ENCODE peak calls at places on chromosomes 6 and 20, in five cellular contexts. N is IMR-90, Y is neuronal stem cell, J is trophoblast cell, V is H9. F is an unnamed sample.

GRCh38 chr20:46883847-46884246 is 10.8 kb upstream of the EYA2 start:
- DNase-seq in V (no peak), J (no peak), Y (no peak), N (peak; percentile 42), F (no peak)

GRCh38 chr6:53192590-53193232 is 44.1 kb upstream of the GCM1 start:
- DNase-seq in V (peak; percentile 44), N (no peak), Y (peak; percentile 5), J (peak; percentile 69), F (no peak)

GRCh38 chr6:147322299-147323162 is 118.3 kb downstream of the STXBP5 start:
- DNase-seq in N (peak; percentile 73), V (no peak), J (peak; percentile 21), Y (no peak), F (peak; percentile 13)

GRCh38 chr6:105452924-105453756 is 50.3 kb upstream of the PREP start:
- DNase-seq in V (no peak), N (no peak), J (no peak), Y (no peak), F (no peak)

GRCh38 chr20:1654994-1655393 is 2.6 kb downstream of the SIRPG start:
- DNase-seq in N (no peak), Y (no peak), J (no peak), V (no peak), F (no peak)

GRCh38 chr6:82712826-82713225 is 349.2 kb downstream of the TPBG start:
- DNase-seq in Y (no peak), J (no peak), N (no peak), V (no peak), F (no peak)

GRCh38 chr6:43524483-43524961 is 7.6 kb downstream of the POLR1C start:
- DNase-seq in N (no peak), V (no peak), J (peak; percentile 49), Y (no peak), F (no peak)

GRCh38 chr6:56909115-56909907 is 45.6 kb upstream of the BEND6 start:
- DNase-seq in Y (no peak), J (no peak), N (peak; percentile 54), V (no peak), F (no peak)

GRCh38 chr6:140979642-140980091 is 1153.1 kb upstream of the GJE1 start:
- DNase-seq in J (peak; percentile 13), N (peak; percentile 89), V (no peak), Y (no peak), F (peak; percentile 87)

GRCh38 chr6:1527098-1527497 is 82.6 kb upstream of the FOXC1 start:
- DNase-seq in Y (no peak), V (peak; percentile 58), J (no peak), N (peak; percentile 58), F (no peak)

GRCh38 chr20:41533537-41534136 is 84.5 kb downstream of the CHD6 start:
- DNase-seq in N (no peak), Y (no peak), V (no peak), J (no peak), F (no peak)

GRCh38 chr6:133697666-133698065 is 191.2 kb upstream of the TCF21 start:
- DNase-seq in V (no peak), J (no peak), N (peak; percentile 16), Y (no peak), F (no peak)

GRCh38 chr20:57165427-57166004 is 100.9 kb downstream of the BMP7 start:
- DNase-seq in J (no peak), Y (no peak), N (no peak), V (no peak), F (no peak)

GRCh38 chr6:109690373-109690739 is 646 bp downstream of the AK9 start:
- DNase-seq in N (no peak), Y (peak; percentile 43), J (peak; percentile 29), V (peak; percentile 92), F (no peak)

GRCh38 chr6:89146748-89147715 is 1.2 kb downstream of the PM20D2 start:
- DNase-seq in Y (peak; percentile 20), V (peak; percentile 58), N (peak; percentile 65), J (no peak), F (peak; percentile 54)

GRCh38 chr6:26532699-26533523 is 5.3 kb upstream of the HMGN4 start:
- DNase-seq in N (peak; percentile 89), J (peak; percentile 94), V (peak; percentile 90), Y (peak; percentile 93), F (peak; percentile 94)

GRCh38 chr6:26043389-26044139 is 43.7 kb upstream of the HFE start:
- DNase-seq in V (no peak), N (peak; percentile 99), Y (peak; percentile 78), J (peak; percentile 68), F (no peak)

GRCh38 chr6:69019832-69020231 is 384.8 kb downstream of the ADGRB3 start:
- DNase-seq in V (no peak), J (peak; percentile 15), Y (no peak), N (peak; percentile 20), F (peak; percentile 44)

GRCh38 chr20:36273414-36274247 is 32.5 kb upstream of the DLGAP4 start:
- DNase-seq in V (no peak), J (peak; percentile 71), N (peak; percentile 16), Y (no peak), F (peak; percentile 6)

GRCh38 chr20:63072231-63072791 is 65.5 kb upstream of the BHLHE23 start:
- DNase-seq in N (no peak), Y (no peak), J (no peak), V (no peak), F (no peak)

GRCh38 chr20:60250251-60250650 is 292.0 kb downstream of the CDH26 start:
- DNase-seq in J (no peak), N (peak; percentile 18), V (no peak), Y (no peak), F (no peak)

GRCh38 chr20:4666001-4666470 is 55.7 kb upstream of the PRND start:
- DNase-seq in N (peak; percentile 49), Y (no peak), V (no peak), J (no peak), F (peak; percentile 65)

GRCh38 chr6:30769088-30769852 is 24.9 kb upstream of the IER3 start:
- DNase-seq in V (peak; percentile 79), N (peak; percentile 98), J (peak; percentile 64), Y (no peak), F (peak; percentile 97)

GRCh38 chr20:32004963-32005362 is 5.3 kb upstream of the CCM2L start:
- DNase-seq in J (no peak), N (peak; percentile 36), V (no peak), Y (no peak), F (peak; percentile 35)

GRCh38 chr6:25486580-25486979 is 165.4 kb upstream of the SCGN start:
- DNase-seq in Y (no peak), J (no peak), V (no peak), N (no peak), F (no peak)

GRCh38 chr6:39003072-39003471 is 45.5 kb upstream of the GLP1R start:
- DNase-seq in N (no peak), Y (peak; percentile 12), J (no peak), V (no peak), F (no peak)

GRCh38 chr6:157240059-157240959 is 83.0 kb downstream of the TMEM242 start:
- DNase-seq in N (peak; percentile 41), V (no peak), J (no peak), Y (no peak), F (peak; percentile 25)

GRCh38 chr20:44785768-44786167 is 24.6 kb downstream of the RIMS4 start:
- DNase-seq in J (no peak), N (no peak), V (peak; percentile 87), Y (no peak), F (no peak)

GRCh38 chr6:16244869-16245451 is 6.6 kb downstream of the GMPR start:
- DNase-seq in N (peak; percentile 51), Y (no peak), V (no peak), J (no peak), F (no peak)

GRCh38 chr6:16241321-16241689 is 2.9 kb downstream of the GMPR start:
- DNase-seq in J (no peak), N (no peak), V (no peak), Y (no peak), F (no peak)

GRCh38 chr6:16244446-16244845 is 6.1 kb downstream of the GMPR start:
- DNase-seq in N (no peak), J (no peak), Y (no peak), V (no peak), F (no peak)

GRCh38 chr6:16243664-16244063 is 5.3 kb downstream of the GMPR start:
- DNase-seq in Y (no peak), N (no peak), V (no peak), J (no peak), F (no peak)

GRCh38 chr6:16243055-16243454 is 4.7 kb downstream of the GMPR start:
- DNase-seq in V (no peak), Y (no peak), N (peak; percentile 87), J (peak; percentile 18), F (no peak)
- H3K4me2 ChIP-seq in V (no peak overlapping the region), Y (no peak overlapping the region), N (no peak overlapping the region), J (no peak overlapping the region), F (no peak overlapping the region)

GRCh38 chr6:137211910-137212309 is 7.3 kb downstream of the IFNGR1 start:
- DNase-seq in V (no peak), J (no peak), N (no peak), Y (no peak), F (no peak)
- H3K14ac ChIP-seq in V (no peak overlapping the region), J (no peak overlapping the region), N (no peak overlapping the region), Y (no peak overlapping the region), F (no peak overlapping the region)

DNA sequence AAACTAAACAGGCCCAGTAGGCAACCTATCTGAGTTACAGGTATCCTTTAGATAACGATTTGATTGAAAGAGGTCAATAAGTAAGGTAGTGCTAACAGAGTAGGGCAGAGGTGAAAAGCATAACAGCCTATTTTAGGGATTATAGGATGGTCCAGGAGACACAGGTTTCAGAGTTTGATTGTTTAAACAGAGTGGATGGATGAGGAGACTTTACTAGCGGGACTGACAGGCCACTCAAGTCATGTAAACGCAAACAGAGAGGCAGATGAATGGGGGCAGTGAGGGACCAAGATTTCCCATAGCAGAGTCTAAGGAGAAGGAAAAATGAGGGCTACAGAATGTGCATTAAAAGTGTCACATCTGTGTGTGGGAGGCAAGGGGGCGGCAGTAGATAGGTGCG is 4.8 kb downstream of the NEDD9 start:
- DNase-seq in J (no peak), N (no peak), Y (no peak), V (no peak), F (no peak)
- H3K4me2 ChIP-seq in J (no peak overlapping the region), N (no peak overlapping the region), Y (no peak overlapping the region), V (no peak overlapping the region), F (no peak overlapping the region)

GRCh38 chr6:166127624-166128472 is 39.8 kb downstream of the TBXT start:
- DNase-seq in N (no peak), J (no peak), V (peak; percentile 57), Y (no peak), F (no peak)
- H3K14ac ChIP-seq in N (no peak overlapping the region), J (no peak overlapping the region), V (no peak overlapping the region), Y (no peak overlapping the region), F (no peak overlapping the region)

GRCh38 chr6:129685640-129686031 is 24.3 kb downstream of the ARHGAP18 start:
- DNase-seq in N (no peak), Y (no peak), J (no peak), V (no peak), F (no peak)
- H3K4me2 ChIP-seq in N (no peak overlapping the region), Y (no peak overlapping the region), J (no peak overlapping the region), V (no peak overlapping the region), F (no peak overlapping the region)

GRCh38 chr20:62066339-62066982 is 780 bp upstream of the TAF4 start:
- DNase-seq in J (peak; percentile 56), V (peak; percentile 73), Y (peak; percentile 71), N (no peak), F (peak; percentile 48)
- H3K14ac ChIP-seq in J (peak overlapping the region; percentile 74), V (peak overlapping the region; percentile 33), Y (no peak overlapping the region), N (peak overlapping the region; percentile 68), F (no peak overlapping the region)